ENCODE peak calls at places on chromosome 20, in ten cellular contexts. J is heart left ventricle, X is AG10803, S is GM23338, O is HL-60, W is GM13976, K is endodermal cell, F is HFF-Myc, N is choroid plexus epithelial cell, C is nephron progenitor cell. U is an unnamed sample.

GRCh38 chr20:45752747-45753146 is 30.6 kb downstream of the SPINT4 start:
- DNase-seq in J (no peak), X (no peak), S (no peak), O (no peak), W (peak; percentile 34), K (no peak), F (no peak), N (no peak), C (no peak), U (no peak)

GRCh38 chr20:44097521-44098255 is 89.3 kb downstream of the JPH2 start:
- DNase-seq in J (no peak), X (no peak), S (no peak), O (no peak), W (no peak), K (no peak), F (no peak), N (no peak), C (no peak), U (no peak)

GRCh38 chr20:48630342-48631075 is 197.3 kb downstream of the PREX1 start:
- DNase-seq in J (no peak), X (no peak), S (peak; percentile 76), O (no peak), W (no peak), K (peak; percentile 73), F (no peak), N (no peak), C (no peak), U (no peak)

GRCh38 chr20:36214684-36215256 is 21.5 kb upstream of the AAR2 start:
- DNase-seq in J (no peak), X (peak; percentile 23), S (peak; percentile 80), O (peak; percentile 7), W (peak; percentile 69), K (peak; percentile 72), F (no peak), N (peak; percentile 62), C (no peak), U (peak; percentile 25)

GRCh38 chr20:37833172-37833915 is 69.6 kb upstream of the VSTM2L start:
- DNase-seq in J (no peak), X (no peak), S (no peak), O (no peak), W (no peak), K (no peak), F (no peak), N (no peak), C (no peak), U (no peak)

GRCh38 chr20:46801003-46801702 is 91.7 kb downstream of the SLC2A10 start:
- DNase-seq in J (no peak), X (no peak), S (no peak), O (no peak), W (no peak), K (no peak), F (no peak), N (no peak), C (no peak), U (no peak)

GRCh38 chr20:57392130-57392445 is 892 bp downstream of the RBM38 start:
- DNase-seq in J (no peak), X (no peak), S (no peak), O (no peak), W (peak; percentile 51), K (no peak), F (no peak), N (no peak), C (no peak), U (no peak)

GRCh38 chr20:1633535-1633934 is 13.7 kb upstream of the SIRPB1 start:
- DNase-seq in J (no peak), X (no peak), S (no peak), O (no peak), W (no peak), K (no peak), F (no peak), N (peak; percentile 9), C (no peak), U (no peak)

GRCh38 chr20:62539646-62540045 is 63.9 kb upstream of the GATA5 start:
- DNase-seq in J (no peak), X (no peak), S (no peak), O (no peak), W (no peak), K (no peak), F (no peak), N (no peak), C (no peak), U (no peak)

GRCh38 chr20:36467076-36467999 is 74.0 kb upstream of the MYL9 start:
- DNase-seq in J (peak; percentile 63), X (peak; percentile 62), S (no peak), O (no peak), W (peak; percentile 71), K (no peak), F (no peak), N (peak; percentile 56), C (no peak), U (peak; percentile 43)

DNA sequence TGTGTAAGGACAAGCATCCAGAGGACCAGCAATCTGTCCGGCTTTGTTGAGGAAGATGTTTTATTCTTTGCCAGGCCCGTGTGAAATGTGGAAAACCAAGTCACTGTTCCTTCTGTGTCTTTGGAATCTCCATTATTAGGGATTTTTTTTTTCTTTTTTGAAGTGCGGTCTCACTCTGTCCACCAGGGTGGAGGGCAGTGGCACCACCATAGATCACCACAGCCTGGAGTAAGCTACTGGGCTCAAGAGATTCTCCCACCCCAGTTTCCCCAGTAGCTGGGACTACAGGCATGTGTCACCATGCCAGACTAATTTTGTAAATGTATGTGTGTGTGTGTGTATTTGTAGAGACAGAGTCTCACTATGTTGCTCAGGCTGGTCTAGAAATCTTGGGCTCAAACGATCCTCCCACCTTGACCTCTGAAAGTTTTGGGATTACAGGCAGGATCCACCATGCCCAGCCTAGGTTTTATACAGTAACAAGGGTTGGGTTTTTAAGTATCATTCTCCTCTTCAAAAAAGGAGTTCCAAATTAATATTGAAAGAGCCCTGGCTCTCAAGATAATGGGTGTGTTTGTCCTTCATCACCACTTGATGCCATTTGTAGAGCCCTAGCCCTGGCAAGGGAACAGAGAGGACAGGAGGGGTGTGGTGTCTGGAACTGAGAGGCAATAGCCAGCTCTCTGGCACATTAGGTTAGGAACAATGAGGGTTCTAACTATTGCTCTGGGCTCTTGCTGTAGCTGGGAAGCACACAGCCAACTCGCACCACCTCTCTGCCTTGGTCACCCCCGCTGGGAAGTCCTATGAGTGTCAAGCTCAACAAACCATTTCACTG is 3.1 kb downstream of the LAMP5 start:
- DNase-seq in J (no peak), X (no peak), S (peak; percentile 48), O (no peak), W (no peak), K (no peak), F (no peak), N (no peak), C (no peak), U (no peak)
- TF ChIP-seq CTCF in J (no peak), X (no peak), S (no peak), O (no peak), W (no peak), K (peak; percentile 49), F (no peak), N (no peak), C (no peak), U (no peak)

GRCh38 chr20:50610212-50610718 is 81.1 kb downstream of the RIPOR3 start:
- DNase-seq in J (no peak), X (no peak), S (no peak), O (no peak), W (no peak), K (peak; percentile 41), F (no peak), N (no peak), C (no peak), U (no peak)
- TF ChIP-seq CTCF in J (no peak), X (peak; percentile 24), S (peak; percentile 26), O (no peak), W (no peak), K (no peak), F (no peak), N (peak; percentile 15), C (no peak), U (no peak)

GRCh38 chr20:20864346-20865096 is 152.1 kb upstream of the RALGAPA2 start:
- DNase-seq in J (no peak), X (peak; percentile 11), S (peak; percentile 63), O (no peak), W (no peak), K (no peak), F (no peak), N (peak; percentile 6), C (no peak), U (no peak)
- TF ChIP-seq CTCF in J (no peak), X (peak; percentile 33), S (peak; percentile 75), O (no peak), W (no peak), K (peak; percentile 81), F (no peak), N (peak; percentile 13), C (peak; percentile 41), U (no peak)

GRCh38 chr20:39623584-39624234 is 661.6 kb downstream of the DHX35 start:
- DNase-seq in J (no peak), X (peak; percentile 7), S (no peak), O (no peak), W (no peak), K (no peak), F (no peak), N (peak; percentile 11), C (no peak), U (peak; percentile 58)
- TF ChIP-seq CTCF in J (no peak), X (no peak), S (no peak), O (no peak), W (no peak), K (no peak), F (no peak), N (no peak), C (no peak), U (no peak)

DNA sequence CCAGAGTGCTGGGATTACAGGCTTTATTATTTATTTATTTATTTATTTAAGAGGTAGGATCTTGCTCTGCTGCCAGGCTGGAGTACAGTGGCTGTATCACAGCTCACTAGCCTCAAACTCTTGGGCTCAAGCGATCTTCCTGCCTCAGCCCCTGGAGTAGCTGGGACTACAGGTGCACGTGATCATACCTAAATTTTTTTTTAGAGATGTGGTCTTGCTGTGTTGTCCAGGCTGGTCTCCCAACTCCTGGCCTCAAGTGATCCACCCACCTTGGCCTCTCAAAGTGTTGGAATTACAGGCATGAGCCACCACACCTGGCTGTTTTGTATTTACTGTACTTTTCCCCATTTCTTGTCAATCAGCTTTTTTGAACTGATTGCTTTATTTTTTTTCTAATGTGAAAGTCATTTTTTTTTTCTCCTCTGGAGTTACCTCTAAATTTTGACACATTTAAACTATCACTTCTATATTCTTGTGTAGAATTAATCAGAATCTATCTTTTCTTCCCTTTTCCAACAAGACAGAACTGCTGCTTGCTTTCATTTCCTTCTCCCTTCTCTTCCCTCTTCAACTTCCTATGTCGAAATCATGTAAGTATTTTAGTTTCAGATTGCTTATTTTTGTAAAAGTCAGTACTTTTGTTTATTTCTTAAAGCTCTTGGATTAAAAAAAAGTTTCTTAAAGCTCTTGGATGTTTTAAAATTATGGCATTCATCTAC is 12.0 kb downstream of the PANK2 start:
- DNase-seq in J (no peak), X (no peak), S (no peak), O (no peak), W (no peak), K (no peak), F (no peak), N (peak; percentile 56), C (no peak), U (no peak)
- TF ChIP-seq CTCF in J (no peak), X (no peak), S (no peak), O (no peak), W (no peak), K (no peak), F (no peak), N (no peak), C (no peak), U (no peak)

GRCh38 chr20:32858873-32859372 is at the start of gene EFCAB8:
- DNase-seq in J (no peak), X (no peak), S (peak; percentile 70), O (no peak), W (no peak), K (peak; percentile 67), F (no peak), N (no peak), C (no peak), U (no peak)
- TF ChIP-seq CTCF in J (no peak), X (no peak), S (peak; percentile 49), O (no peak), W (no peak), K (peak; percentile 74), F (no peak), N (peak; percentile 20), C (no peak), U (no peak)